ENCODE peak calls at places on chromosomes 6 and 20, in ten cellular contexts. One of them, this sample, is unnamed.

GRCh38 chr6:1993049-1993448 is 252.4 kb downstream of the GMDS start:
- DNase-seq in head of caudate nucleus: no peak
- DNase-seq in stimulated activated CD8-positive, alpha-beta memory T cell treated with anti-CD3 and anti-CD28 coated beads, Interleukin-2, amount 100 ng/mL, for 1 hour: no peak
- DNase-seq in erythroblast: no peak
- DNase-seq in A673: no peak
- DNase-seq in ELR: peak; percentile 54
- DNase-seq in progenitor cell of endocrine pancreas: no peak
- DNase-seq in GF-D8: no peak
- DNase-seq in mesenchymal stem cell: no peak
- DNase-seq in GM04503: no peak
- DNase-seq in this sample: no peak

GRCh38 chr6:13370623-13371022 is 42.3 kb upstream of the TBC1D7 start:
- DNase-seq in head of caudate nucleus: no peak
- DNase-seq in stimulated activated CD8-positive, alpha-beta memory T cell treated with anti-CD3 and anti-CD28 coated beads, Interleukin-2, amount 100 ng/mL, for 1 hour: no peak
- DNase-seq in erythroblast: no peak
- DNase-seq in A673: no peak
- DNase-seq in ELR: no peak
- DNase-seq in progenitor cell of endocrine pancreas: no peak
- DNase-seq in GF-D8: no peak
- DNase-seq in mesenchymal stem cell: no peak
- DNase-seq in GM04503: no peak
- DNase-seq in this sample: no peak

GRCh38 chr20:5212897-5213296 is 86.1 kb downstream of the CDS2 start:
- DNase-seq in head of caudate nucleus: no peak
- DNase-seq in stimulated activated CD8-positive, alpha-beta memory T cell treated with anti-CD3 and anti-CD28 coated beads, Interleukin-2, amount 100 ng/mL, for 1 hour: no peak
- DNase-seq in erythroblast: no peak
- DNase-seq in A673: no peak
- DNase-seq in ELR: no peak
- DNase-seq in progenitor cell of endocrine pancreas: no peak
- DNase-seq in GF-D8: no peak
- DNase-seq in mesenchymal stem cell: no peak
- DNase-seq in GM04503: no peak
- DNase-seq in this sample: no peak

GRCh38 chr6:30782425-30783014 is 38.2 kb upstream of the IER3 start:
- DNase-seq in head of caudate nucleus: no peak
- DNase-seq in stimulated activated CD8-positive, alpha-beta memory T cell treated with anti-CD3 and anti-CD28 coated beads, Interleukin-2, amount 100 ng/mL, for 1 hour: no peak
- DNase-seq in erythroblast: no peak
- DNase-seq in A673: no peak
- DNase-seq in ELR: peak; percentile 77
- DNase-seq in progenitor cell of endocrine pancreas: no peak
- DNase-seq in GF-D8: no peak
- DNase-seq in mesenchymal stem cell: peak; percentile 74
- DNase-seq in GM04503: peak; percentile 52
- DNase-seq in this sample: no peak

GRCh38 chr20:16485406-16485805 is 87.8 kb downstream of the KIF16B start:
- DNase-seq in head of caudate nucleus: no peak
- DNase-seq in stimulated activated CD8-positive, alpha-beta memory T cell treated with anti-CD3 and anti-CD28 coated beads, Interleukin-2, amount 100 ng/mL, for 1 hour: no peak
- DNase-seq in erythroblast: no peak
- DNase-seq in A673: no peak
- DNase-seq in ELR: no peak
- DNase-seq in progenitor cell of endocrine pancreas: no peak
- DNase-seq in GF-D8: no peak
- DNase-seq in mesenchymal stem cell: no peak
- DNase-seq in GM04503: no peak
- DNase-seq in this sample: no peak

GRCh38 chr6:95117236-95117635 is 460.1 kb upstream of the MANEA start:
- DNase-seq in head of caudate nucleus: no peak
- DNase-seq in stimulated activated CD8-positive, alpha-beta memory T cell treated with anti-CD3 and anti-CD28 coated beads, Interleukin-2, amount 100 ng/mL, for 1 hour: no peak
- DNase-seq in erythroblast: no peak
- DNase-seq in A673: no peak
- DNase-seq in ELR: no peak
- DNase-seq in progenitor cell of endocrine pancreas: no peak
- DNase-seq in GF-D8: no peak
- DNase-seq in mesenchymal stem cell: no peak
- DNase-seq in GM04503: no peak
- DNase-seq in this sample: no peak

GRCh38 chr6:23394699-23395098 is 731.3 kb upstream of the NRSN1 start:
- DNase-seq in head of caudate nucleus: no peak
- DNase-seq in stimulated activated CD8-positive, alpha-beta memory T cell treated with anti-CD3 and anti-CD28 coated beads, Interleukin-2, amount 100 ng/mL, for 1 hour: no peak
- DNase-seq in erythroblast: no peak
- DNase-seq in A673: peak; percentile 40
- DNase-seq in ELR: no peak
- DNase-seq in progenitor cell of endocrine pancreas: no peak
- DNase-seq in GF-D8: no peak
- DNase-seq in mesenchymal stem cell: no peak
- DNase-seq in GM04503: no peak
- DNase-seq in this sample: no peak

GRCh38 chr6:37965964-37966676 is 146.6 kb downstream of the ZFAND3 start:
- DNase-seq in head of caudate nucleus: no peak
- DNase-seq in stimulated activated CD8-positive, alpha-beta memory T cell treated with anti-CD3 and anti-CD28 coated beads, Interleukin-2, amount 100 ng/mL, for 1 hour: no peak
- DNase-seq in erythroblast: no peak
- DNase-seq in A673: no peak
- DNase-seq in ELR: peak; percentile 78
- DNase-seq in progenitor cell of endocrine pancreas: no peak
- DNase-seq in GF-D8: no peak
- DNase-seq in mesenchymal stem cell: no peak
- DNase-seq in GM04503: no peak
- DNase-seq in this sample: no peak

GRCh38 chr6:35751594-35751993 is 14.8 kb downstream of the ARMC12 start:
- DNase-seq in head of caudate nucleus: no peak
- DNase-seq in stimulated activated CD8-positive, alpha-beta memory T cell treated with anti-CD3 and anti-CD28 coated beads, Interleukin-2, amount 100 ng/mL, for 1 hour: no peak
- DNase-seq in erythroblast: no peak
- DNase-seq in A673: no peak
- DNase-seq in ELR: no peak
- DNase-seq in progenitor cell of endocrine pancreas: no peak
- DNase-seq in GF-D8: no peak
- DNase-seq in mesenchymal stem cell: no peak
- DNase-seq in GM04503: no peak
- DNase-seq in this sample: no peak

GRCh38 chr6:116221067-116221466 is 32.8 kb downstream of the TSPYL4 start:
- DNase-seq in head of caudate nucleus: no peak
- DNase-seq in stimulated activated CD8-positive, alpha-beta memory T cell treated with anti-CD3 and anti-CD28 coated beads, Interleukin-2, amount 100 ng/mL, for 1 hour: no peak
- DNase-seq in erythroblast: no peak
- DNase-seq in A673: peak; percentile 33
- DNase-seq in ELR: peak; percentile 45
- DNase-seq in progenitor cell of endocrine pancreas: no peak
- DNase-seq in GF-D8: no peak
- DNase-seq in mesenchymal stem cell: peak; percentile 21
- DNase-seq in GM04503: peak; percentile 36
- DNase-seq in this sample: no peak

This sample was measured in substantia nigra.